ENCODE peak calls at places on chromosomes 6 and 20, in four cellular contexts. I is AG08396, C is T-cell, V is GM19239. W is an unnamed sample.

GRCh38 chr20:7214081-7214740 is 446.7 kb downstream of the BMP2 start:
- DNase-seq in I (no peak), C (no peak), V (no peak), W (no peak)

GRCh38 chr6:108526739-108527174 is 34.0 kb upstream of the FOXO3 start:
- DNase-seq in I (peak), C (no peak), V (no peak), W (no peak)

GRCh38 chr6:146650799-146651481 is 52.2 kb downstream of the ADGB start:
- DNase-seq in I (no peak), C (no peak), V (no peak), W (no peak)

GRCh38 chr20:43721097-43721428 is 5.7 kb downstream of the GTSF1L start:
- DNase-seq in I (no peak), C (no peak), V (no peak), W (no peak)

GRCh38 chr20:63232235-63233060 is 3.3 kb upstream of the BIRC7 start:
- DNase-seq in I (peak), C (no peak), V (no peak), W (no peak)

GRCh38 chr6:167331565-167331964 is 6.7 kb downstream of the TTLL2 start:
- DNase-seq in I (no peak), C (no peak), V (no peak), W (no peak)

GRCh38 chr6:158662607-158663464 is 13.0 kb downstream of the SYTL3 start:
- DNase-seq in I (no peak), C (peak), V (no peak), W (no peak)

GRCh38 chr6:161091972-161092701 is 100.6 kb downstream of the MAP3K4 start:
- DNase-seq in I (no peak), C (no peak), V (no peak), W (no peak)

GRCh38 chr6:43115365-43115764 is 39.3 kb downstream of the PTK7 start:
- DNase-seq in I (no peak), C (no peak), V (no peak), W (no peak)

GRCh38 chr6:105810105-105810921 is 275.8 kb upstream of the PRDM1 start:
- DNase-seq in I (peak), C (no peak), V (no peak), W (peak)

GRCh38 chr20:48879609-48880008 is 41.9 kb upstream of the ARFGEF2 start:
- DNase-seq in I (no peak), C (no peak), V (no peak), W (no peak)

GRCh38 chr6:12113190-12113578 is 101.1 kb downstream of the HIVEP1 start:
- DNase-seq in I (peak), C (no peak), V (no peak), W (no peak)

GRCh38 chr6:127384007-127384406 is 40.6 kb upstream of the ECHDC1 start:
- DNase-seq in I (no peak), C (no peak), V (no peak), W (no peak)

GRCh38 chr6:91081452-91082067 is 494.7 kb upstream of the MAP3K7 start:
- DNase-seq in I (peak), C (no peak), V (peak), W (no peak)

GRCh38 chr6:154509421-154510143 is 903 bp downstream of the CNKSR3 start:
- DNase-seq in I (peak), C (no peak), V (no peak), W (peak)

GRCh38 chr20:62138912-62139311 is 4.3 kb downstream of the PSMA7 start:
- DNase-seq in I (no peak), C (no peak), V (no peak), W (no peak)

GRCh38 chr6:112576421-112576820 is 229.3 kb downstream of the RFPL4B start:
- DNase-seq in I (no peak), C (no peak), V (no peak), W (no peak)

W was measured in lower lobe of right lung.